ENCODE peak calls at places on chromosome 19, in five cellular contexts. One of them, this sample, is unnamed.

GRCh38 chr19:18340990-18341868 is 831 bp downstream of the PGPEP1 start:
- DNase-seq in GM19239: peak; percentile 87
- DNase-seq in Kasumi-1: peak; percentile 64
- DNase-seq in choroid plexus epithelial cell: peak; percentile 50
- DNase-seq in T1000: peak; percentile 10
- DNase-seq in this sample: peak; percentile 50

GRCh38 chr19:48628486-48629296 is 8.5 kb downstream of the DBP start:
- DNase-seq in GM19239: no peak
- DNase-seq in Kasumi-1: no peak
- DNase-seq in choroid plexus epithelial cell: peak; percentile 75
- DNase-seq in T1000: no peak
- DNase-seq in this sample: no peak

GRCh38 chr19:47779524-47780214 is 1.2 kb downstream of the SELENOW start:
- DNase-seq in GM19239: no peak
- DNase-seq in Kasumi-1: no peak
- DNase-seq in choroid plexus epithelial cell: no peak
- DNase-seq in T1000: no peak
- DNase-seq in this sample: peak; percentile 22

GRCh38 chr19:15836345-15836594 is 20.8 kb upstream of the OR10H1 start:
- DNase-seq in GM19239: no peak
- DNase-seq in Kasumi-1: no peak
- DNase-seq in choroid plexus epithelial cell: peak; percentile 8
- DNase-seq in T1000: no peak
- DNase-seq in this sample: peak; percentile 10

GRCh38 chr19:51742736-51743288 is 8.9 kb downstream of the FPR1 start:
- DNase-seq in GM19239: no peak
- DNase-seq in Kasumi-1: no peak
- DNase-seq in choroid plexus epithelial cell: peak; percentile 82
- DNase-seq in T1000: peak; percentile 23
- DNase-seq in this sample: peak; percentile 51

GRCh38 chr19:49469828-49470614 is 4.0 kb upstream of the FLT3LG start:
- DNase-seq in GM19239: peak; percentile 66
- DNase-seq in Kasumi-1: peak; percentile 76
- DNase-seq in choroid plexus epithelial cell: no peak
- DNase-seq in T1000: no peak
- DNase-seq in this sample: no peak

GRCh38 chr19:38647368-38647965 is at the start of gene ACTN4:
- DNase-seq in GM19239: peak; percentile 89
- DNase-seq in Kasumi-1: peak; percentile 82
- DNase-seq in choroid plexus epithelial cell: peak; percentile 97
- DNase-seq in T1000: peak; percentile 99
- DNase-seq in this sample: peak; percentile 97

GRCh38 chr19:11176466-11177193 is 20.7 kb downstream of the KANK2 start:
- DNase-seq in GM19239: no peak
- DNase-seq in Kasumi-1: no peak
- DNase-seq in choroid plexus epithelial cell: no peak
- DNase-seq in T1000: no peak
- DNase-seq in this sample: no peak

GRCh38 chr19:45601115-45601514 is 897 bp downstream of the GPR4 start:
- DNase-seq in GM19239: no peak
- DNase-seq in Kasumi-1: no peak
- DNase-seq in choroid plexus epithelial cell: no peak
- DNase-seq in T1000: no peak
- DNase-seq in this sample: no peak

GRCh38 chr19:13610042-13610691 is 103.9 kb upstream of the CACNA1A start:
- DNase-seq in GM19239: no peak
- DNase-seq in Kasumi-1: no peak
- DNase-seq in choroid plexus epithelial cell: no peak
- DNase-seq in T1000: no peak
- DNase-seq in this sample: no peak

GRCh38 chr19:48646192-48646911 is 365 bp upstream of the CA11 start:
- DNase-seq in GM19239: peak; percentile 86
- DNase-seq in Kasumi-1: peak; percentile 90
- DNase-seq in choroid plexus epithelial cell: peak; percentile 88
- DNase-seq in T1000: peak; percentile 68
- DNase-seq in this sample: peak; percentile 77

GRCh38 chr19:55344444-55344843 is 4.8 kb downstream of the KMT5C start:
- DNase-seq in GM19239: no peak
- DNase-seq in Kasumi-1: no peak
- DNase-seq in choroid plexus epithelial cell: no peak
- DNase-seq in T1000: no peak
- DNase-seq in this sample: no peak

GRCh38 chr19:9498183-9498902 is at the start of gene ZNF560:
- DNase-seq in GM19239: no peak
- DNase-seq in Kasumi-1: no peak
- DNase-seq in choroid plexus epithelial cell: peak; percentile 13
- DNase-seq in T1000: peak; percentile 90
- DNase-seq in this sample: peak; percentile 67

GRCh38 chr19:14434543-14435319 is 1.6 kb downstream of the PKN1 start:
- DNase-seq in GM19239: no peak
- DNase-seq in Kasumi-1: peak; percentile 38
- DNase-seq in choroid plexus epithelial cell: peak; percentile 88
- DNase-seq in T1000: no peak
- DNase-seq in this sample: peak; percentile 83

GRCh38 chr19:27890696-27891095 is 1322.3 kb downstream of the UQCRFS1 start:
- DNase-seq in GM19239: no peak
- DNase-seq in Kasumi-1: no peak
- DNase-seq in choroid plexus epithelial cell: no peak
- DNase-seq in T1000: no peak
- DNase-seq in this sample: no peak

GRCh38 chr19:45468159-45468651 is 409 bp downstream of the FOSB start:
- DNase-seq in GM19239: no peak
- DNase-seq in Kasumi-1: peak; percentile 8
- DNase-seq in choroid plexus epithelial cell: peak; percentile 42
- DNase-seq in T1000: peak; percentile 78
- DNase-seq in this sample: peak; percentile 43

GRCh38 chr19:7928741-7929701 is 3.1 kb upstream of the CTXN1 start:
- DNase-seq in GM19239: peak; percentile 69
- DNase-seq in Kasumi-1: peak; percentile 53
- DNase-seq in choroid plexus epithelial cell: peak; percentile 91
- DNase-seq in T1000: peak; percentile 63
- DNase-seq in this sample: peak; percentile 93

GRCh38 chr19:30562981-30563380 is 190.8 kb downstream of the ZNF536 start:
- DNase-seq in GM19239: no peak
- DNase-seq in Kasumi-1: no peak
- DNase-seq in choroid plexus epithelial cell: no peak
- DNase-seq in T1000: no peak
- DNase-seq in this sample: no peak

GRCh38 chr19:4172861-4173473 is 9.4 kb downstream of the SIRT6 start:
- DNase-seq in GM19239: peak; percentile 48
- DNase-seq in Kasumi-1: peak; percentile 37
- DNase-seq in choroid plexus epithelial cell: peak; percentile 43
- DNase-seq in T1000: peak; percentile 24
- DNase-seq in this sample: peak; percentile 42

GRCh38 chr19:21838646-21839045 is 2.7 kb upstream of the ZNF43 start:
- DNase-seq in GM19239: no peak
- DNase-seq in Kasumi-1: no peak
- DNase-seq in choroid plexus epithelial cell: peak; percentile 54
- DNase-seq in T1000: no peak
- DNase-seq in this sample: no peak

GRCh38 chr19:33954686-33955085 is 158.0 kb downstream of the KCTD15 start:
- DNase-seq in GM19239: no peak
- DNase-seq in Kasumi-1: no peak
- DNase-seq in choroid plexus epithelial cell: no peak
- DNase-seq in T1000: no peak
- DNase-seq in this sample: no peak

GRCh38 chr19:32928806-32929205 is 43.0 kb downstream of the CEP89 start:
- DNase-seq in GM19239: no peak
- DNase-seq in Kasumi-1: no peak
- DNase-seq in choroid plexus epithelial cell: peak; percentile 7
- DNase-seq in T1000: no peak
- DNase-seq in this sample: no peak

This sample was measured in cardiac fibroblast.